ENCODE peak calls at places on chromosomes 6 and 20, in five cellular contexts. W, S, X, I and B are unnamed samples.

GRCh38 chr20:33790571-33790970 is 20.6 kb upstream of the CHMP4B start:
- DNase-seq in I (no peak), W (no peak), S (peak), X (no peak), B (peak)

GRCh38 chr6:154169193-154169847 is 130.3 kb downstream of the OPRM1 start:
- DNase-seq in W (peak), I (no peak), S (no peak), X (no peak), B (no peak)

GRCh38 chr20:50713677-50714101 is 17.7 kb upstream of the PARD6B start:
- DNase-seq in X (no peak), I (no peak), W (no peak), S (no peak), B (no peak)

GRCh38 chr6:51049983-51050877 is 231.6 kb downstream of the TFAP2B start:
- DNase-seq in X (no peak), W (no peak), I (no peak), S (no peak), B (no peak)

GRCh38 chr6:107716688-107717089 is 107.4 kb downstream of the SCML4 start:
- DNase-seq in S (no peak), X (peak), I (no peak), W (no peak), B (no peak)

GRCh38 chr6:132188865-132189264 is 212.4 kb downstream of the MOXD1 start:
- DNase-seq in W (no peak), S (no peak), I (no peak), X (no peak), B (no peak)

GRCh38 chr6:18601515-18602035 is 214.4 kb downstream of the RNF144B start:
- DNase-seq in X (no peak), I (peak), S (no peak), W (no peak), B (no peak)

GRCh38 chr6:15909290-15910070 is 219.4 kb upstream of the MYLIP start:
- DNase-seq in S (no peak), X (no peak), I (no peak), W (no peak), B (no peak)

GRCh38 chr6:165920896-165921671 is 246.6 kb downstream of the TBXT start:
- DNase-seq in X (no peak), S (no peak), I (no peak), W (no peak), B (no peak)

GRCh38 chr6:111724505-111724904 is 118.8 kb upstream of the TRAF3IP2 start:
- DNase-seq in S (no peak), W (no peak), X (no peak), I (no peak), B (no peak)

GRCh38 chr20:61956396-61957342 is 109.0 kb downstream of the TAF4 start:
- DNase-seq in W (no peak), X (no peak), S (no peak), I (no peak), B (no peak)

GRCh38 chr6:11500008-11500407 is 37.5 kb upstream of the TMEM170B start:
- DNase-seq in W (no peak), I (no peak), S (no peak), X (no peak), B (no peak)